ENCODE peak calls at places on chromosomes 1 and 21, in eight cellular contexts. Z, I, L, J, Y, D, T and B are unnamed samples.

GRCh38 chr1:75725256-75725655 is 747 bp downstream of the ACADM start:
- DNase-seq in J (no peak), L (no peak), I (no peak), Z (no peak), Y (no peak), T (no peak), D (no peak), B (no peak)

GRCh38 chr1:67749844-67750689 is 65.1 kb downstream of the GADD45A start:
- DNase-seq in Z (no peak), Y (no peak), D (peak; percentile 24), J (no peak), L (no peak), I (no peak), T (no peak), B (no peak)

GRCh38 chr1:221521686-221522085 is 220.2 kb downstream of the DUSP10 start:
- DNase-seq in Y (no peak), J (no peak), Z (no peak), I (no peak), L (no peak), T (no peak), D (no peak), B (no peak)

GRCh38 chr1:82962658-82963057 is 1036.3 kb downstream of the TTLL7 start:
- DNase-seq in Y (no peak), I (no peak), T (no peak), L (no peak), Z (no peak), J (no peak), D (no peak), B (no peak)

GRCh38 chr1:208127791-208128408 is 116.3 kb downstream of the PLXNA2 start:
- DNase-seq in J (no peak), Z (no peak), D (no peak), T (no peak), I (no peak), Y (no peak), L (no peak), B (no peak)

GRCh38 chr1:234848972-234849641 is 239.1 kb upstream of the IRF2BP2 start:
- DNase-seq in D (no peak), L (no peak), Z (no peak), I (no peak), Y (no peak), J (no peak), T (no peak), B (no peak)

GRCh38 chr1:189117072-189117770 is 1360.4 kb downstream of the BRINP3 start:
- DNase-seq in L (no peak), D (no peak), Z (no peak), J (no peak), Y (no peak), T (no peak), I (no peak), B (no peak)

GRCh38 chr1:35500439-35500838 is 56.8 kb downstream of the KIAA0319L start:
- DNase-seq in I (no peak), Y (no peak), T (no peak), Z (no peak), D (no peak), J (no peak), L (no peak), B (no peak)

GRCh38 chr1:232476538-232476950 is 153.4 kb downstream of the SIPA1L2 start:
- DNase-seq in I (no peak), Z (no peak), D (no peak), T (no peak), L (no peak), J (no peak), Y (no peak), B (no peak)

GRCh38 chr1:116390195-116390594 is 17.2 kb downstream of the ATP1A1 start:
- DNase-seq in J (no peak), I (no peak), D (no peak), T (no peak), L (no peak), Z (no peak), Y (no peak), B (no peak)

GRCh38 chr1:76939817-76940216 is 72.5 kb downstream of the ST6GALNAC5 start:
- DNase-seq in Z (no peak), T (no peak), Y (no peak), D (no peak), J (no peak), L (no peak), I (no peak), B (no peak)

GRCh38 chr21:41817228-41817627 is 50.4 kb upstream of the RIPK4 start:
- DNase-seq in I (peak; percentile 59), L (peak; percentile 67), T (peak; percentile 35), D (peak; percentile 59), Z (peak; percentile 74), J (peak; percentile 44), Y (no peak), B (no peak)

GRCh38 chr1:16724718-16725438 is 15.4 kb upstream of the RNU1-4 start:
- DNase-seq in Y (no peak), I (no peak), J (no peak), Z (peak; percentile 40), T (peak; percentile 77), D (no peak), L (peak; percentile 13), B (peak; percentile 94)

GRCh38 chr1:204670152-204670927 is 15.2 kb downstream of the LRRN2 start:
- DNase-seq in D (no peak), Y (no peak), J (no peak), Z (no peak), L (no peak), I (no peak), T (no peak), B (no peak)

GRCh38 chr1:240618946-240619345 is 7.0 kb upstream of the GREM2 start:
- DNase-seq in I (no peak), J (no peak), L (no peak), Y (no peak), Z (no peak), T (no peak), D (no peak), B (no peak)

GRCh38 chr1:193479187-193479586 is 292.8 kb upstream of the B3GALT2 start:
- DNase-seq in L (peak; percentile 60), D (no peak), I (no peak), Y (peak; percentile 81), Z (peak; percentile 44), T (no peak), J (no peak), B (no peak)

GRCh38 chr1:17768651-17769241 is 13.6 kb downstream of the ACTL8 start:
- DNase-seq in D (no peak), T (no peak), I (peak; percentile 34), J (no peak), Y (no peak), Z (no peak), L (peak; percentile 21), B (no peak)

GRCh38 chr1:25805863-25806225 is 5.9 kb downstream of the SELENON start:
- DNase-seq in Y (no peak), D (no peak), T (no peak), I (no peak), J (no peak), Z (peak; percentile 61), L (no peak), B (no peak)

GRCh38 chr1:179953974-179954493 is 576 bp upstream of the CEP350 start:
- DNase-seq in J (peak; percentile 49), T (no peak), Z (no peak), Y (no peak), L (peak; percentile 38), I (peak; percentile 18), D (peak; percentile 47), B (no peak)

GRCh38 chr21:36852864-36853263 is 113.6 kb downstream of the HLCS start:
- DNase-seq in L (no peak), I (no peak), Y (no peak), D (no peak), T (no peak), Z (no peak), J (no peak), B (no peak)

GRCh38 chr21:36852293-36852692 is 114.2 kb downstream of the HLCS start:
- DNase-seq in J (no peak), L (no peak), D (no peak), T (no peak), I (no peak), Y (no peak), Z (no peak), B (no peak)

GRCh38 chr21:36856643-36857042 is 109.8 kb downstream of the HLCS start:
- DNase-seq in J (no peak), Y (no peak), T (no peak), Z (no peak), I (no peak), L (no peak), D (no peak), B (no peak)

GRCh38 chr21:36851121-36851520 is 115.3 kb downstream of the HLCS start:
- DNase-seq in T (no peak), Y (no peak), L (no peak), D (no peak), I (no peak), Z (no peak), J (no peak), B (no peak)

GRCh38 chr21:36854391-36854790 is 112.1 kb downstream of the HLCS start:
- DNase-seq in J (peak; percentile 52), Y (no peak), Z (no peak), D (no peak), T (no peak), L (peak; percentile 25), I (peak; percentile 22), B (no peak)
- TF ChIP-seq EP300 in J (no peak), Y (no peak), Z (no peak), D (no peak), T (no peak), L (no peak), I (no peak), B (no peak)

GRCh38 chr1:117500584-117500983 is 105.3 kb upstream of the TENT5C start:
- DNase-seq in L (no peak), T (no peak), Z (no peak), D (no peak), Y (no peak), I (no peak), J (no peak), B (no peak)

GRCh38 chr1:117499071-117499470 is 106.8 kb upstream of the TENT5C start:
- DNase-seq in D (no peak), J (no peak), T (no peak), L (no peak), I (no peak), Y (no peak), Z (no peak), B (no peak)

GRCh38 chr1:117501275-117501674 is 104.6 kb upstream of the TENT5C start:
- DNase-seq in L (no peak), D (no peak), Y (no peak), T (no peak), I (no peak), Z (no peak), J (no peak), B (no peak)
- TF ChIP-seq EP300 in L (no peak), D (no peak), Y (no peak), T (no peak), I (no peak), Z (no peak), J (no peak), B (no peak)

DNA sequence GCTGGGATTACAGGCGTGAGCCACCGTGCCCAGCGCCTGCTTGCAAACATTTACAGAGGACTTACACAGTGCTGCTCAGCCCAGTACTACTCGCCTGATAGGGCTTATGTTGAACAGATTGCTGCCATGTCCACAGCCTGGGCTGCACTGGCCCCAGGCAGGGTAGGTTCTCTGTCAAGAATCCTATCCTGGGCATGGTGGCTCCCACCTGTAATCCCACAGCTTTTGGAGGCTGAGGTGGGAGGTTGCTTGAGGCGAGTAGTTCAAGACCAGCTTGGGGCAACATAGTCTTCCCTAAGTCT is 15.1 kb downstream of the TXNIP start:
- DNase-seq in L (no peak), Y (no peak), D (no peak), T (peak; percentile 61), Z (peak; percentile 26), J (no peak), I (no peak), B (no peak)
- TF ChIP-seq EP300 in L (no peak), Y (no peak), D (no peak), T (no peak), Z (no peak), J (no peak), I (no peak), B (no peak)

GRCh38 chr1:228148971-228149340 is 774 bp upstream of the GJC2 start:
- DNase-seq in T (peak; percentile 60), Y (no peak), D (peak; percentile 31), L (no peak), Z (no peak), J (no peak), I (no peak), B (no peak)
- TF ChIP-seq EP300 in T (no peak), Y (no peak), D (no peak), L (no peak), Z (no peak), J (no peak), I (no peak), B (no peak)